ENCODE peak calls at places on chromosome 9, in five cellular contexts. B, K, J, D and O are unnamed samples.

GRCh38 chr9:128033609-128034008 is 33.5 kb downstream of the NAIF1 start:
- DNase-seq in B (no peak), K (no peak), J (no peak), D (no peak), O (no peak)

GRCh38 chr9:80615964-80616363 is 1044.2 kb downstream of the TLE4 start:
- DNase-seq in B (no peak), K (no peak), J (no peak), D (no peak), O (no peak)

GRCh38 chr9:91037511-91038482 is 236.2 kb downstream of the SYK start:
- DNase-seq in B (no peak), K (no peak), J (peak), D (no peak), O (no peak)

GRCh38 chr9:90459321-90459720 is 183.3 kb downstream of the DIRAS2 start:
- DNase-seq in B (no peak), K (no peak), J (no peak), D (no peak), O (no peak)

GRCh38 chr9:131266301-131267229 is 9.7 kb downstream of the FAM78A start:
- DNase-seq in B (peak), K (no peak), J (no peak), D (no peak), O (no peak)

GRCh38 chr9:16960084-16960483 is 89.6 kb upstream of the BNC2 start:
- DNase-seq in B (no peak), K (no peak), J (peak), D (no peak), O (no peak)

GRCh38 chr9:77554706-77555105 is 93.4 kb downstream of the GNA14 start:
- DNase-seq in B (no peak), K (no peak), J (no peak), D (no peak), O (no peak)

GRCh38 chr9:99962685-99963261 is 56.3 kb downstream of the STX17 start:
- DNase-seq in B (no peak), K (no peak), J (no peak), D (no peak), O (no peak)

GRCh38 chr9:129401623-129402340 is 219.1 kb downstream of the C9orf50 start:
- DNase-seq in B (no peak), K (no peak), J (no peak), D (no peak), O (no peak)

GRCh38 chr9:33765411-33765810 is 29.9 kb upstream of the PRSS3 start:
- DNase-seq in B (no peak), K (no peak), J (peak), D (no peak), O (no peak)

GRCh38 chr9:122071716-122072115 is 21.4 kb downstream of the TTLL11 start:
- DNase-seq in B (no peak), K (no peak), J (no peak), D (no peak), O (no peak)

GRCh38 chr9:18393340-18394130 is 80.4 kb upstream of the ADAMTSL1 start:
- DNase-seq in B (no peak), K (peak), J (peak), D (no peak), O (no peak)

GRCh38 chr9:96781552-96781951 is 3.7 kb upstream of the ZNF510 start:
- DNase-seq in B (no peak), K (no peak), J (no peak), D (no peak), O (no peak)

GRCh38 chr9:134407123-134407779 is 81.0 kb downstream of the RXRA start:
- DNase-seq in B (peak), K (peak), J (peak), D (peak), O (peak)

GRCh38 chr9:19303216-19303615 is 72.7 kb downstream of the DENND4C start:
- DNase-seq in B (no peak), K (no peak), J (no peak), D (no peak), O (no peak)

GRCh38 chr9:14215614-14216013 is 98.3 kb downstream of the NFIB start:
- DNase-seq in B (no peak), K (no peak), J (no peak), D (no peak), O (no peak)

GRCh38 chr9:4494337-4494736 is 4.1 kb downstream of the SLC1A1 start:
- DNase-seq in B (no peak), K (no peak), J (no peak), D (no peak), O (no peak)

GRCh38 chr9:106860731-106861584 is 2.0 kb upstream of the ZNF462 start:
- DNase-seq in B (no peak), K (peak), J (peak), D (no peak), O (no peak)

GRCh38 chr9:9791621-9792020 is 821.2 kb downstream of the PTPRD start:
- DNase-seq in B (no peak), K (peak), J (no peak), D (no peak), O (no peak)